ENCODE peak calls at places on chromosomes 2 and 18, in six cellular contexts. L, G, N, A, E and K are unnamed samples.

GRCh38 chr2:234495801-234496441 is 960 bp downstream of the ARL4C start:
- DNase-seq in G (no peak), E (no peak), A (no peak), N (peak), L (peak), K (no peak)

GRCh38 chr2:37201766-37202165 is 5.5 kb downstream of the CEBPZOS start:
- DNase-seq in A (no peak), G (no peak), L (no peak), E (no peak), N (peak), K (no peak)

GRCh38 chr2:109275120-109276040 is 146.4 kb downstream of the SH3RF3 start:
- DNase-seq in A (no peak), G (no peak), E (no peak), N (no peak), L (no peak), K (no peak)

GRCh38 chr18:23887035-23887434 is 127.5 kb upstream of the TTC39C start:
- DNase-seq in L (no peak), A (no peak), E (no peak), N (no peak), G (no peak), K (no peak)

GRCh38 chr2:15775753-15776628 is 164.4 kb upstream of the MYCN start:
- DNase-seq in N (no peak), E (no peak), A (no peak), L (no peak), G (no peak), K (no peak)

GRCh38 chr2:112749755-112750559 is 14.5 kb downstream of the CKAP2L start:
- DNase-seq in E (no peak), A (no peak), G (peak), L (peak), N (peak), K (peak)

GRCh38 chr18:67553471-67553870 is 37.0 kb upstream of the DSEL start:
- DNase-seq in G (no peak), A (no peak), E (no peak), N (peak), L (no peak), K (no peak)

GRCh38 chr2:239396881-239397681 is 3.7 kb downstream of the HDAC4 start:
- DNase-seq in A (no peak), G (peak), N (no peak), L (peak), E (no peak), K (no peak)

GRCh38 chr2:64654063-64654811 is 524 bp upstream of the SERTAD2 start:
- DNase-seq in N (peak), A (peak), E (peak), L (peak), G (peak), K (peak)

GRCh38 chr2:111239581-111240249 is 119.0 kb downstream of the BCL2L11 start:
- DNase-seq in A (no peak), G (no peak), L (no peak), N (no peak), E (no peak), K (no peak)

GRCh38 chr2:40357667-40358066 is 94.2 kb downstream of the SLC8A1 start:
- DNase-seq in N (peak), A (no peak), G (no peak), L (no peak), E (no peak), K (no peak)

GRCh38 chr2:239152239-239152915 is 248.4 kb downstream of the HDAC4 start:
- DNase-seq in E (no peak), A (no peak), G (no peak), L (peak), N (no peak), K (no peak)

GRCh38 chr2:84526562-84526961 is 10.3 kb downstream of the DNAH6 start:
- DNase-seq in G (no peak), L (no peak), N (peak), E (no peak), A (no peak), K (no peak)

GRCh38 chr2:232261776-232262175 is 116.8 kb upstream of the ALPP start:
- DNase-seq in A (no peak), G (no peak), L (no peak), E (no peak), N (no peak), K (no peak)

GRCh38 chr2:46540496-46541342 is 61.4 kb downstream of the TMEM247 start:
- DNase-seq in N (peak), G (no peak), L (no peak), E (no peak), A (no peak), K (peak)

GRCh38 chr2:74759991-74760390 is 73.9 kb upstream of the HK2 start:
- DNase-seq in N (peak), E (no peak), G (no peak), A (no peak), L (no peak), K (no peak)

GRCh38 chr2:142980246-142981068 is 103.0 kb downstream of the KYNU start:
- DNase-seq in G (peak), E (peak), L (no peak), A (no peak), N (peak), K (no peak)

GRCh38 chr2:217085543-217085942 is 225.7 kb upstream of the TNP1 start:
- DNase-seq in N (peak), L (no peak), E (no peak), A (no peak), G (no peak), K (no peak)

GRCh38 chr2:239768031-239768800 is 256.9 kb downstream of the NDUFA10 start:
- DNase-seq in E (no peak), L (no peak), A (no peak), G (no peak), N (no peak), K (no peak)

GRCh38 chr2:82333697-82334096 is 2029.1 kb upstream of the LRRTM1 start:
- DNase-seq in G (no peak), N (no peak), L (no peak), A (no peak), E (no peak), K (no peak)

DNA sequence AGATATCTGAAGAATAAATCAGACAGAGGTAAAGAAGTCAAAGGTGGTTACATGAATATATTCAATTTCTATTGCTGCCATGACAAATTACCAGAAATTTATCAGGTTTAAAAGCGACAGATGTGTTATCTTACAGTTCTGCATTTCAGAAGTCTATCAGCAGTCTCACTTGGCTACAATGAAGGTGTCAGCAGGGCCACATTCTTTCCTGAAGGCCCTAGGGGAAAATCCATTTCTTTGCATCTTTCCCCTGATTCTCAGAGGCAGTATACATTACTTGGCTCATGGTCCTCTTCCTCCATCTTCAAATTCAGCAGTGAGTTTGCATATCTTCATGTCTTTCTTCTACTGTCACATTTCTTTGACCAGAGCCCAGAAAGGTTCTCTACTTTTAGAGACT is 145.8 kb upstream of the GULP1 start:
- DNase-seq in L (no peak), G (no peak), N (no peak), A (no peak), E (no peak), K (no peak)
- TF ChIP-seq POLR2A in L (no peak), G (no peak), N (no peak), A (no peak), E (no peak), K (no peak)

DNA sequence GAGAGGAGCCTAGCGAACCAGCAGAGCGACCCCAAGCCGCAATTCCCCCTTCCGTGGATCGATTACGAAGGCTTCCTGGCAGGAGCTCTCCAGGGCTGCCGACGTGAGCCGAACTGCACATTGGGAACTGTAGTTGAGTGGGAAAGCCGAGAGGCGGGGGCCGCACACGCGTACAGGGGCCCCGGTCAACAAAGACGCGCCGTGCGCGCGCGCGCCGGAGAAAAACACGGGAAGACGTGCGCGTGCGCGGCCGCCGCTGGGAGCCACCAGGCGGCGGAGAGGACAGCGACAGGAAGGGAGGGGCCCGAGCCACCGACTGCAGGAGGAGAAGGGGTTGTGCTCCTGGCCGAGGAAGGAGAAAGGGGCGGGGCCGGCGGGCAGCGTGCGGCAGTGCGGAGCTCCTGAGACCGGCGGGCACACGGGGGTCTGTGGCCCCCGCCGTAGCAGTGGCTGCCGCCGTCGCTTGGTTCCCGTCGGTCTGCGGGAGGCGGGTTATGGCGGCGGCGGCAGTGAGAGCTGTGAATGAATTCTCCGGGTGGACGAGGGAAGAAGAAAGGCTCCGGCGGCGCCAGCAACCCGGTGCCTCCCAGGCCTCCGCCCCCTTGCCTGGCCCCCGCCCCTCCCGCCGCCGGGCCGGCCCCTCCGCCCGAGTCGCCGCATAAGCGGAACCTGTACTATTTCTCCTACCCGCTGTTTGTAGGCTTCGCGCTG is at the start of gene SPAST:
- DNase-seq in E (peak), A (peak), G (peak), N (peak), L (peak), K (peak)
- TF ChIP-seq POLR2A in E (no peak), A (peak), G (peak), N (no peak), L (no peak), K (peak)

GRCh38 chr2:172426635-172427255 is 641 bp upstream of the ITGA6 start:
- DNase-seq in A (no peak), N (no peak), G (no peak), E (no peak), L (no peak), K (no peak)

GRCh38 chr2:172427990-172428840 is 829 bp downstream of the ITGA6 start:
- DNase-seq in A (no peak), L (peak), E (no peak), N (no peak), G (no peak), K (no peak)

GRCh38 chr2:172429351-172429968 is 2.1 kb downstream of the ITGA6 start:
- DNase-seq in G (no peak), A (no peak), N (peak), E (no peak), L (no peak), K (no peak)

GRCh38 chr2:172428841-172429173 is 1.4 kb downstream of the ITGA6 start:
- DNase-seq in L (no peak), E (no peak), A (no peak), G (no peak), N (no peak), K (no peak)

GRCh38 chr2:172427256-172427989 is at the start of gene ITGA6:
- DNase-seq in E (peak), N (peak), L (peak), G (peak), A (no peak), K (peak)
- TF ChIP-seq POLR2A in E (peak), N (peak), L (no peak), G (no peak), A (peak), K (peak)

GRCh38 chr2:53463771-53464726 is 303.6 kb upstream of the CHAC2 start:
- DNase-seq in A (no peak), G (no peak), N (no peak), L (no peak), E (no peak), K (no peak)
- TF ChIP-seq POLR2A in A (no peak), G (no peak), N (no peak), L (no peak), E (no peak), K (no peak)

GRCh38 chr18:79964330-79965118 is at the start of gene HSBP1L1:
- DNase-seq in E (peak), G (no peak), N (no peak), A (no peak), L (peak), K (no peak)
- TF ChIP-seq POLR2A in E (no peak), G (no peak), N (no peak), A (no peak), L (no peak), K (no peak)

DNA sequence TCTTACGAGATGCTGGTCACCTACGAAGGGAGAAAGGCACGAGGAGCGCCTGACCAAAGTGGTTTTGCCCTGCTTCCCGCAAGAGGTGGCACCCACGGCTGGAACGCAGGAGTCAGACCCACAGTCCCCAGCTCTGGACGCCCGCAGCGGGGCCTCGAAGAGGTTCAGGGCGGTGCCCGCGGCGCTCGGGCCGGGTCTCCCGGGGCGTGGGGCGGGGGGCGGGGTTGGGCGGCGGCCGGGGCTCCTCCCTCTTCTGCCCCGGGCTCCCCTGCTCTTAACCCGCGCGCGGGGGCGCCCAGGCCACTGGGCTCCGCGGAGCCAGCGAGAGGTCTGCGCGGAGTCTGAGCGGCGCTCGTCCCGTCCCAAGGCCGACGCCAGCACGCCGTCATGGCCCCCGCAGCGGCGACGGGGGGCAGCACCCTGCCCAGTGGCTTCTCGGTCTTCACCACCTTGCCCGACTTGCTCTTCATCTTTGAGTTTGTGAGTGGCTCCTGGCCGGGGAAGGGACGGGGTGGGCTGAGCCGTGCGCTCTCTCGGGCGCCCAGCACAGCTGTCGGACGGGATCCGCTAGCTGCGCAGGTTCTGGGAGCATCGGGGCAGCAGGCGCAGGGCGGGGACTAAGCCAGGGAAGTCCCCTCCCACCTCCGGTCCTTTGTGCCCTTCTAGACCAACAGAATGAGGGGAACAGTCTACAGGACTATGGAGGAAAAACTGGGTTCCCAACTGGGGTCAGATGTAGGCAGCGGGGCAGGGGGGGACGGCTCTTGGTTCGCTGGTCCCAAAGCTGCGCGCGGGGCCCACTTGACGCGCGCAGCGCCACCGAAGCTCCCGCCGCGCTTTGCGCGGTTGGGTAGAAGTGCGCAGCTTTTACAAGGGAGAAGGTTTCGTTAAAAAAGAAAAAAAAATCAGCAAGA is at the start of gene MAL:
- DNase-seq in N (no peak), A (no peak), E (no peak), L (peak), G (no peak), K (no peak)
- TF ChIP-seq POLR2A in N (no peak), A (no peak), E (no peak), L (no peak), G (no peak), K (no peak)

DNA sequence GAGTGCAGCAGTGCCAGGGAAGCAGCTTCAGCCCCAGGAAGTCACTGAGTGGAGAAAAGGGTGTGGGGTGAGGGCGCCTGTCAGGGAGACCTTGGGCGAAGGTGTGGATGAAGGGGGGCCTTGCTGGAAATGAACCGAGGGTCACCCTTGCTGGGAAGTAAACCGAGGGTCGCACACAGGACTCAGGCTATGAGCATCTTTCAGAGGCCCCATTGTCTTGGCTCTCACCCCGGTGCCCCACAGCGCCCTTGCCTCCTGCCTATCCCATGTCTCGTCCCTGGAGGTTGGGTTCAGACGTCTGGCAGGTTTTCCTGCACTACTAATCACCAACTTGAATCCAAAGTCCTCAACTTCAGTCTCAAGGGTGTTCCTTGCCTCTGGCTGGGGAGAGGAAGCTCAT is 122.8 kb upstream of the PXDN start:
- DNase-seq in E (no peak), L (no peak), A (no peak), N (no peak), G (no peak), K (no peak)
- TF ChIP-seq POLR2A in E (no peak), L (no peak), A (no peak), N (no peak), G (no peak), K (no peak)

DNA sequence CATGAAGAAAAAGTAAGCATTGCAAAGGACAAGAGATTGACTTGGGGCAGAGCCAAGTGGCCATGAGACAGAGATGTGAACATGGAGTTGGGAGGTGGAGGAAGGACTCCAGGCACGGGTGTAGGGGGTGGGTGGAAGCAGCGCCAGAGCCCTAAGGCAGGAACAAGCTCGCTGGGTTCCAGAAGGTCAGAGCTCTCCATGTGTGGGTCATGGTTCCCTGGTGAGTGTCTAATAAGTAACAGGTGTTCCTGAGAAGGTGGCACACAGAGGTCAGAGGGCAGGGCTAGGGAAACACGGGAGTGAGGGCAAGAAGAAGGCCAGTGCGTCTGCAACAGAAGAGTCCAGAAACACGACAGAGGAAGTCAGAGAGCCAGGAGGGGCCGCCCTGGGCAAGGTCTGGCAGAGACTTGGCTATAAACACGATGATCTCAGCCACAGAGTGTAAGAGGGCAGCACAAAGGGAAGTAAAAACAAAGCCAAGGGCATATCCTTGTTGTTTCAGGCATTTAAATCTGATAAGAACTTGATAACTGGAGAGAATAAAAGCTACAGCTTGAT is 260.8 kb downstream of the TGIF1 start:
- DNase-seq in G (no peak), L (peak), A (no peak), E (no peak), N (no peak), K (no peak)
- TF ChIP-seq POLR2A in G (no peak), L (no peak), A (no peak), E (no peak), N (no peak), K (no peak)

GRCh38 chr2:68062680-68063387 is at the start of gene C1D:
- DNase-seq in N (peak), L (peak), E (peak), G (peak), A (peak), K (peak)
- TF ChIP-seq POLR2A in N (peak), L (no peak), E (peak), G (peak), A (peak), K (peak)

GRCh38 chr18:50281295-50281971 is at the start of gene MBD1:
- DNase-seq in E (peak), L (peak), N (peak), G (peak), A (peak), K (peak)
- TF ChIP-seq POLR2A in E (peak), L (no peak), N (peak), G (peak), A (no peak), K (peak)